ENCODE peak calls at places on chromosome 16, in ten cellular contexts. One of them, this sample, is unnamed.

GRCh38 chr16:87963400-87963799 is 12.2 kb downstream of the BANP start:
- DNase-seq in esophagus muscularis mucosa: no peak
- DNase-seq in CD8-positive, alpha-beta memory T cell: peak
- DNase-seq in fibroblast of pulmonary artery: peak
- DNase-seq in heart right ventricle: peak
- DNase-seq in NB4: no peak
- DNase-seq in esophagus squamous epithelium: no peak
- DNase-seq in GM06990: no peak
- DNase-seq in cardiac fibroblast: peak
- DNase-seq in mammary epithelial cell: peak
- DNase-seq in this sample: peak

GRCh38 chr16:25264599-25264998 is 7.0 kb upstream of the ZKSCAN2 start:
- DNase-seq in NB4: peak
- DNase-seq in esophagus squamous epithelium: no peak
- DNase-seq in cardiac fibroblast: peak
- DNase-seq in CD8-positive, alpha-beta memory T cell: no peak
- DNase-seq in GM06990: no peak
- DNase-seq in esophagus muscularis mucosa: no peak
- DNase-seq in mammary epithelial cell: no peak
- DNase-seq in heart right ventricle: no peak
- DNase-seq in fibroblast of pulmonary artery: peak
- DNase-seq in this sample: peak

GRCh38 chr16:14111713-14112538 is 40.8 kb downstream of the MRTFB start:
- DNase-seq in cardiac fibroblast: peak
- DNase-seq in fibroblast of pulmonary artery: peak
- DNase-seq in heart right ventricle: peak
- DNase-seq in NB4: no peak
- DNase-seq in CD8-positive, alpha-beta memory T cell: no peak
- DNase-seq in esophagus muscularis mucosa: no peak
- DNase-seq in esophagus squamous epithelium: no peak
- DNase-seq in GM06990: no peak
- DNase-seq in mammary epithelial cell: peak
- DNase-seq in this sample: peak

GRCh38 chr16:69236319-69236718 is 49.4 kb downstream of the SNTB2 start:
- DNase-seq in heart right ventricle: no peak
- DNase-seq in cardiac fibroblast: no peak
- DNase-seq in GM06990: no peak
- DNase-seq in esophagus squamous epithelium: no peak
- DNase-seq in NB4: no peak
- DNase-seq in mammary epithelial cell: no peak
- DNase-seq in esophagus muscularis mucosa: no peak
- DNase-seq in fibroblast of pulmonary artery: no peak
- DNase-seq in CD8-positive, alpha-beta memory T cell: no peak
- DNase-seq in this sample: no peak

GRCh38 chr16:57514891-57515600 is 21.3 kb downstream of the CCDC102A start:
- DNase-seq in esophagus squamous epithelium: no peak
- DNase-seq in GM06990: no peak
- DNase-seq in CD8-positive, alpha-beta memory T cell: no peak
- DNase-seq in cardiac fibroblast: no peak
- DNase-seq in esophagus muscularis mucosa: no peak
- DNase-seq in mammary epithelial cell: no peak
- DNase-seq in fibroblast of pulmonary artery: no peak
- DNase-seq in heart right ventricle: no peak
- DNase-seq in NB4: no peak
- DNase-seq in this sample: no peak

GRCh38 chr16:29680180-29680598 is 1.2 kb downstream of the QPRT start:
- DNase-seq in esophagus muscularis mucosa: no peak
- DNase-seq in cardiac fibroblast: no peak
- DNase-seq in CD8-positive, alpha-beta memory T cell: no peak
- DNase-seq in mammary epithelial cell: no peak
- DNase-seq in GM06990: no peak
- DNase-seq in heart right ventricle: no peak
- DNase-seq in esophagus squamous epithelium: no peak
- DNase-seq in fibroblast of pulmonary artery: no peak
- DNase-seq in NB4: no peak
- DNase-seq in this sample: no peak

GRCh38 chr16:14369734-14370598 is 260.1 kb downstream of the PARN start:
- DNase-seq in cardiac fibroblast: peak
- DNase-seq in esophagus squamous epithelium: no peak
- DNase-seq in mammary epithelial cell: peak
- DNase-seq in esophagus muscularis mucosa: no peak
- DNase-seq in fibroblast of pulmonary artery: no peak
- DNase-seq in heart right ventricle: peak
- DNase-seq in CD8-positive, alpha-beta memory T cell: no peak
- DNase-seq in NB4: no peak
- DNase-seq in GM06990: no peak
- DNase-seq in this sample: peak

GRCh38 chr16:85172465-85173071 is 60.3 kb upstream of the CIBAR2 start:
- DNase-seq in GM06990: no peak
- DNase-seq in esophagus squamous epithelium: no peak
- DNase-seq in heart right ventricle: no peak
- DNase-seq in esophagus muscularis mucosa: no peak
- DNase-seq in NB4: peak
- DNase-seq in mammary epithelial cell: no peak
- DNase-seq in cardiac fibroblast: no peak
- DNase-seq in CD8-positive, alpha-beta memory T cell: no peak
- DNase-seq in fibroblast of pulmonary artery: peak
- DNase-seq in this sample: peak

GRCh38 chr16:74785031-74785430 is 10.4 kb upstream of the FA2H start:
- DNase-seq in mammary epithelial cell: no peak
- DNase-seq in NB4: no peak
- DNase-seq in esophagus muscularis mucosa: no peak
- DNase-seq in esophagus squamous epithelium: no peak
- DNase-seq in fibroblast of pulmonary artery: no peak
- DNase-seq in CD8-positive, alpha-beta memory T cell: no peak
- DNase-seq in heart right ventricle: no peak
- DNase-seq in GM06990: no peak
- DNase-seq in cardiac fibroblast: no peak
- DNase-seq in this sample: no peak

GRCh38 chr16:49556252-49557069 is 182.9 kb downstream of the C16orf78 start:
- DNase-seq in GM06990: no peak
- DNase-seq in CD8-positive, alpha-beta memory T cell: no peak
- DNase-seq in NB4: peak
- DNase-seq in cardiac fibroblast: peak
- DNase-seq in esophagus squamous epithelium: no peak
- DNase-seq in mammary epithelial cell: no peak
- DNase-seq in fibroblast of pulmonary artery: peak
- DNase-seq in heart right ventricle: no peak
- DNase-seq in esophagus muscularis mucosa: no peak
- DNase-seq in this sample: peak

GRCh38 chr16:86437348-86437747 is 73.0 kb upstream of the FOXF1 start:
- DNase-seq in mammary epithelial cell: no peak
- DNase-seq in NB4: no peak
- DNase-seq in esophagus muscularis mucosa: no peak
- DNase-seq in CD8-positive, alpha-beta memory T cell: no peak
- DNase-seq in cardiac fibroblast: no peak
- DNase-seq in GM06990: no peak
- DNase-seq in esophagus squamous epithelium: no peak
- DNase-seq in heart right ventricle: no peak
- DNase-seq in fibroblast of pulmonary artery: no peak
- DNase-seq in this sample: no peak

GRCh38 chr16:74760007-74760767 is 14.4 kb downstream of the FA2H start:
- DNase-seq in cardiac fibroblast: no peak
- DNase-seq in esophagus muscularis mucosa: no peak
- DNase-seq in heart right ventricle: no peak
- DNase-seq in mammary epithelial cell: peak
- DNase-seq in fibroblast of pulmonary artery: no peak
- DNase-seq in NB4: no peak
- DNase-seq in CD8-positive, alpha-beta memory T cell: no peak
- DNase-seq in GM06990: no peak
- DNase-seq in esophagus squamous epithelium: no peak
- DNase-seq in this sample: peak

GRCh38 chr16:49600976-49601375 is 227.4 kb downstream of the C16orf78 start:
- DNase-seq in GM06990: no peak
- DNase-seq in fibroblast of pulmonary artery: no peak
- DNase-seq in esophagus muscularis mucosa: no peak
- DNase-seq in heart right ventricle: no peak
- DNase-seq in CD8-positive, alpha-beta memory T cell: no peak
- DNase-seq in esophagus squamous epithelium: no peak
- DNase-seq in NB4: no peak
- DNase-seq in mammary epithelial cell: no peak
- DNase-seq in cardiac fibroblast: no peak
- DNase-seq in this sample: no peak

GRCh38 chr16:88353691-88354090 is 29.1 kb upstream of the ZNF469 start:
- DNase-seq in esophagus squamous epithelium: no peak
- DNase-seq in esophagus muscularis mucosa: no peak
- DNase-seq in mammary epithelial cell: no peak
- DNase-seq in GM06990: no peak
- DNase-seq in fibroblast of pulmonary artery: no peak
- DNase-seq in CD8-positive, alpha-beta memory T cell: no peak
- DNase-seq in heart right ventricle: no peak
- DNase-seq in cardiac fibroblast: no peak
- DNase-seq in NB4: no peak
- DNase-seq in this sample: no peak

GRCh38 chr16:80114699-80115098 is 426.1 kb upstream of the DYNLRB2 start:
- DNase-seq in esophagus muscularis mucosa: no peak
- DNase-seq in GM06990: no peak
- DNase-seq in esophagus squamous epithelium: no peak
- DNase-seq in cardiac fibroblast: no peak
- DNase-seq in NB4: no peak
- DNase-seq in mammary epithelial cell: peak
- DNase-seq in fibroblast of pulmonary artery: no peak
- DNase-seq in CD8-positive, alpha-beta memory T cell: no peak
- DNase-seq in heart right ventricle: no peak
- DNase-seq in this sample: peak

GRCh38 chr16:29641561-29641960 is 21.5 kb upstream of the SPN start:
- DNase-seq in CD8-positive, alpha-beta memory T cell: no peak
- DNase-seq in cardiac fibroblast: no peak
- DNase-seq in mammary epithelial cell: no peak
- DNase-seq in fibroblast of pulmonary artery: no peak
- DNase-seq in esophagus squamous epithelium: no peak
- DNase-seq in NB4: peak
- DNase-seq in heart right ventricle: no peak
- DNase-seq in GM06990: no peak
- DNase-seq in esophagus muscularis mucosa: no peak
- DNase-seq in this sample: no peak

GRCh38 chr16:5020551-5020950 is 13.2 kb downstream of the NAGPA start:
- DNase-seq in CD8-positive, alpha-beta memory T cell: no peak
- DNase-seq in esophagus squamous epithelium: no peak
- DNase-seq in mammary epithelial cell: no peak
- DNase-seq in fibroblast of pulmonary artery: no peak
- DNase-seq in heart right ventricle: no peak
- DNase-seq in NB4: no peak
- DNase-seq in esophagus muscularis mucosa: no peak
- DNase-seq in GM06990: no peak
- DNase-seq in cardiac fibroblast: no peak
- DNase-seq in this sample: no peak

GRCh38 chr16:10181196-10182162 is 749 bp downstream of the GRIN2A start:
- DNase-seq in NB4: peak
- DNase-seq in cardiac fibroblast: peak
- DNase-seq in CD8-positive, alpha-beta memory T cell: no peak
- DNase-seq in mammary epithelial cell: peak
- DNase-seq in esophagus muscularis mucosa: no peak
- DNase-seq in GM06990: peak
- DNase-seq in fibroblast of pulmonary artery: peak
- DNase-seq in heart right ventricle: peak
- DNase-seq in esophagus squamous epithelium: no peak
- DNase-seq in this sample: peak
- H3K4me3 ChIP-seq in NB4: no peak
- H3K4me3 ChIP-seq in cardiac fibroblast: no peak
- H3K4me3 ChIP-seq in CD8-positive, alpha-beta memory T cell: no peak
- H3K4me3 ChIP-seq in mammary epithelial cell: peak
- H3K4me3 ChIP-seq in esophagus muscularis mucosa: peak
- H3K4me3 ChIP-seq in GM06990: peak
- H3K4me3 ChIP-seq in fibroblast of pulmonary artery: no peak
- H3K4me3 ChIP-seq in heart right ventricle: peak
- H3K4me3 ChIP-seq in esophagus squamous epithelium: peak
- H3K4me3 ChIP-seq in this sample: no peak

GRCh38 chr16:1532081-1532760 is 1.2 kb upstream of the TMEM204 start:
- DNase-seq in heart right ventricle: peak
- DNase-seq in GM06990: no peak
- DNase-seq in esophagus squamous epithelium: no peak
- DNase-seq in mammary epithelial cell: no peak
- DNase-seq in CD8-positive, alpha-beta memory T cell: no peak
- DNase-seq in fibroblast of pulmonary artery: no peak
- DNase-seq in cardiac fibroblast: peak
- DNase-seq in NB4: no peak
- DNase-seq in esophagus muscularis mucosa: no peak
- DNase-seq in this sample: peak
- H3K4me3 ChIP-seq in heart right ventricle: peak
- H3K4me3 ChIP-seq in GM06990: no peak
- H3K4me3 ChIP-seq in esophagus squamous epithelium: peak
- H3K4me3 ChIP-seq in mammary epithelial cell: no peak
- H3K4me3 ChIP-seq in CD8-positive, alpha-beta memory T cell: no peak
- H3K4me3 ChIP-seq in fibroblast of pulmonary artery: no peak
- H3K4me3 ChIP-seq in cardiac fibroblast: peak
- H3K4me3 ChIP-seq in NB4: no peak
- H3K4me3 ChIP-seq in esophagus muscularis mucosa: peak
- H3K4me3 ChIP-seq in this sample: no peak

GRCh38 chr16:65547799-65548446 is 426.1 kb upstream of the CDH11 start:
- DNase-seq in NB4: no peak
- DNase-seq in GM06990: no peak
- DNase-seq in fibroblast of pulmonary artery: peak
- DNase-seq in CD8-positive, alpha-beta memory T cell: no peak
- DNase-seq in mammary epithelial cell: peak
- DNase-seq in esophagus muscularis mucosa: no peak
- DNase-seq in cardiac fibroblast: peak
- DNase-seq in esophagus squamous epithelium: no peak
- DNase-seq in heart right ventricle: no peak
- DNase-seq in this sample: peak
- H3K4me3 ChIP-seq in NB4: no peak
- H3K4me3 ChIP-seq in GM06990: no peak
- H3K4me3 ChIP-seq in fibroblast of pulmonary artery: no peak
- H3K4me3 ChIP-seq in CD8-positive, alpha-beta memory T cell: no peak
- H3K4me3 ChIP-seq in mammary epithelial cell: no peak
- H3K4me3 ChIP-seq in esophagus muscularis mucosa: no peak
- H3K4me3 ChIP-seq in cardiac fibroblast: no peak
- H3K4me3 ChIP-seq in esophagus squamous epithelium: no peak
- H3K4me3 ChIP-seq in heart right ventricle: no peak
- H3K4me3 ChIP-seq in this sample: peak

GRCh38 chr16:89365044-89365467 is 125.3 kb downstream of the ANKRD11 start:
- DNase-seq in CD8-positive, alpha-beta memory T cell: no peak
- DNase-seq in heart right ventricle: no peak
- DNase-seq in esophagus muscularis mucosa: no peak
- DNase-seq in fibroblast of pulmonary artery: peak
- DNase-seq in mammary epithelial cell: peak
- DNase-seq in cardiac fibroblast: no peak
- DNase-seq in NB4: peak
- DNase-seq in esophagus squamous epithelium: no peak
- DNase-seq in GM06990: no peak
- DNase-seq in this sample: peak

GRCh38 chr16:89364603-89365002 is 125.8 kb downstream of the ANKRD11 start:
- DNase-seq in cardiac fibroblast: peak
- DNase-seq in fibroblast of pulmonary artery: no peak
- DNase-seq in esophagus squamous epithelium: no peak
- DNase-seq in heart right ventricle: no peak
- DNase-seq in esophagus muscularis mucosa: no peak
- DNase-seq in GM06990: no peak
- DNase-seq in mammary epithelial cell: peak
- DNase-seq in CD8-positive, alpha-beta memory T cell: no peak
- DNase-seq in NB4: no peak
- DNase-seq in this sample: peak

GRCh38 chr16:89361756-89362155 is 128.6 kb downstream of the ANKRD11 start:
- DNase-seq in mammary epithelial cell: no peak
- DNase-seq in esophagus squamous epithelium: no peak
- DNase-seq in esophagus muscularis mucosa: no peak
- DNase-seq in heart right ventricle: no peak
- DNase-seq in NB4: no peak
- DNase-seq in GM06990: no peak
- DNase-seq in CD8-positive, alpha-beta memory T cell: no peak
- DNase-seq in cardiac fibroblast: no peak
- DNase-seq in fibroblast of pulmonary artery: no peak
- DNase-seq in this sample: no peak

GRCh38 chr16:89365996-89366395 is 124.4 kb downstream of the ANKRD11 start:
- DNase-seq in GM06990: no peak
- DNase-seq in heart right ventricle: no peak
- DNase-seq in NB4: no peak
- DNase-seq in mammary epithelial cell: no peak
- DNase-seq in cardiac fibroblast: no peak
- DNase-seq in fibroblast of pulmonary artery: no peak
- DNase-seq in CD8-positive, alpha-beta memory T cell: no peak
- DNase-seq in esophagus squamous epithelium: no peak
- DNase-seq in esophagus muscularis mucosa: no peak
- DNase-seq in this sample: no peak

GRCh38 chr16:89363621-89364393 is 126.6 kb downstream of the ANKRD11 start:
- DNase-seq in NB4: peak
- DNase-seq in GM06990: no peak
- DNase-seq in CD8-positive, alpha-beta memory T cell: peak
- DNase-seq in fibroblast of pulmonary artery: peak
- DNase-seq in esophagus squamous epithelium: no peak
- DNase-seq in heart right ventricle: no peak
- DNase-seq in mammary epithelial cell: peak
- DNase-seq in cardiac fibroblast: peak
- DNase-seq in esophagus muscularis mucosa: no peak
- DNase-seq in this sample: peak
- H3K4me3 ChIP-seq in NB4: no peak
- H3K4me3 ChIP-seq in GM06990: no peak
- H3K4me3 ChIP-seq in CD8-positive, alpha-beta memory T cell: no peak
- H3K4me3 ChIP-seq in fibroblast of pulmonary artery: no peak
- H3K4me3 ChIP-seq in esophagus squamous epithelium: peak
- H3K4me3 ChIP-seq in heart right ventricle: no peak
- H3K4me3 ChIP-seq in mammary epithelial cell: no peak
- H3K4me3 ChIP-seq in cardiac fibroblast: no peak
- H3K4me3 ChIP-seq in esophagus muscularis mucosa: no peak
- H3K4me3 ChIP-seq in this sample: no peak